ENCODE peak calls at places on chromosome 9, in four cellular contexts. S is upper lobe of right lung, G is dorsolateral prefrontal cortex, E is fibroblast of the aortic adventitia. P is an unnamed sample.
A peak's percentile ranks its signal among the peaks of the same experiment; 100 is the strongest.

GRCh38 chr9:15909297-15909696 is 356.5 kb downstream of the CCDC171 start:
- DNase-seq in S (no peak), G (no peak), E (peak; percentile 91), P (peak; percentile 85)

GRCh38 chr9:36158917-36159316 is 10.3 kb upstream of the CCIN start:
- DNase-seq in S (no peak), G (no peak), E (peak; percentile 67), P (peak; percentile 45)

GRCh38 chr9:115739096-115739875 is 414.3 kb upstream of the PAPPA start:
- DNase-seq in S (no peak), G (no peak), E (peak; percentile 27), P (peak; percentile 40)

GRCh38 chr9:79195904-79196303 is 375.9 kb upstream of the TLE4 start:
- DNase-seq in S (no peak), G (no peak), E (peak; percentile 88), P (peak; percentile 86)

GRCh38 chr9:109113892-109114609 is 5.7 kb downstream of the TMEM245 start:
- DNase-seq in S (no peak), G (no peak), E (no peak), P (no peak)

GRCh38 chr9:80699551-80699998 is 989.8 kb downstream of the TLE1 start:
- DNase-seq in S (no peak), G (no peak), E (peak; percentile 63), P (peak; percentile 20)

GRCh38 chr9:18060304-18060934 is 413.5 kb upstream of the ADAMTSL1 start:
- DNase-seq in S (no peak), G (no peak), E (no peak), P (no peak)

GRCh38 chr9:4740373-4740622 is 704 bp downstream of the AK3 start:
- DNase-seq in S (no peak), G (no peak), E (no peak), P (no peak)

GRCh38 chr9:36258989-36259315 is 704 bp upstream of the GNE start:
- DNase-seq in S (no peak), G (no peak), E (no peak), P (peak; percentile 25)

GRCh38 chr9:126519660-126520425 is 93.9 kb upstream of the LMX1B start:
- DNase-seq in S (no peak), G (no peak), E (no peak), P (no peak)

GRCh38 chr9:21334603-21334968 is 618 bp downstream of the KLHL9 start:
- DNase-seq in S (no peak), G (no peak), E (peak; percentile 42), P (peak; percentile 35)

GRCh38 chr9:113520109-113520642 is 56.6 kb downstream of the RGS3 start:
- DNase-seq in S (no peak), G (no peak), E (no peak), P (no peak)

GRCh38 chr9:89879711-89880110 is 274.9 kb downstream of the GADD45G start:
- DNase-seq in S (peak; percentile 42), G (no peak), E (peak; percentile 11), P (no peak)

GRCh38 chr9:86944974-86945867 is 2.1 kb downstream of the GAS1 start:
- DNase-seq in S (no peak), G (peak; percentile 20), E (peak; percentile 45), P (peak; percentile 42)

GRCh38 chr9:38422555-38423245 is 1.6 kb downstream of the IGFBPL1 start:
- DNase-seq in S (no peak), G (no peak), E (no peak), P (no peak)

GRCh38 chr9:10274983-10275382 is 337.8 kb downstream of the PTPRD start:
- DNase-seq in S (no peak), G (no peak), E (peak; percentile 2), P (no peak)

GRCh38 chr9:16025627-16026026 is 472.8 kb downstream of the CCDC171 start:
- DNase-seq in S (no peak), G (no peak), E (no peak), P (no peak)

GRCh38 chr9:12141422-12141821 is 551.8 kb upstream of the TYRP1 start:
- DNase-seq in S (no peak), G (no peak), E (no peak), P (no peak)

GRCh38 chr9:133731876-133732321 is 6.3 kb downstream of the SARDH start:
- DNase-seq in S (peak; percentile 48), G (peak; percentile 14), E (peak; percentile 21), P (peak; percentile 25)

GRCh38 chr9:78131969-78132687 is 100.5 kb upstream of the GNAQ start:
- DNase-seq in S (no peak), G (no peak), E (no peak), P (no peak)

GRCh38 chr9:100465765-100466164 is 7.2 kb upstream of the TMEFF1 start:
- DNase-seq in S (no peak), G (no peak), E (no peak), P (no peak)

GRCh38 chr9:37801287-37801850 is 772 bp downstream of the DCAF10 start:
- DNase-seq in S (peak; percentile 76), G (no peak), E (peak; percentile 8), P (peak; percentile 9)

GRCh38 chr9:84235516-84235915 is 105.0 kb downstream of the SLC28A3 start:
- DNase-seq in S (no peak), G (no peak), E (no peak), P (no peak)

GRCh38 chr9:91951944-91952520 is 2.0 kb upstream of the ROR2 start:
- DNase-seq in S (no peak), G (no peak), E (peak; percentile 57), P (peak; percentile 60)

GRCh38 chr9:91117959-91118651 is 243.6 kb downstream of the AUH start:
- DNase-seq in S (peak; percentile 98), G (peak; percentile 41), E (peak; percentile 83), P (peak; percentile 86)

GRCh38 chr9:21994526-21994995 is at the start of gene CDKN2B-AS1:
- DNase-seq in S (peak; percentile 78), G (no peak), E (no peak), P (peak; percentile 62)

GRCh38 chr9:87556821-87557220 is 59.2 kb downstream of the DAPK1 start:
- DNase-seq in S (no peak), G (no peak), E (no peak), P (no peak)

GRCh38 chr9:19642256-19642655 is 146.6 kb downstream of the SLC24A2 start:
- DNase-seq in S (no peak), G (peak; percentile 46), E (peak; percentile 2), P (no peak)

GRCh38 chr9:86902606-86903460 is 44.5 kb downstream of the GAS1 start:
- DNase-seq in S (no peak), G (no peak), E (no peak), P (no peak)

GRCh38 chr9:110579763-110580255 is 268 bp upstream of the SVEP1 start:
- DNase-seq in S (no peak), G (no peak), E (peak; percentile 95), P (peak; percentile 96)

GRCh38 chr9:94918038-94918753 is 191.7 kb downstream of the AOPEP start:
- DNase-seq in S (no peak), G (no peak), E (no peak), P (no peak)

GRCh38 chr9:5764130-5764868 is 68.6 kb downstream of the ERMP1 start:
- DNase-seq in S (no peak), G (no peak), E (no peak), P (no peak)

GRCh38 chr9:131382850-131383729 is 10.8 kb upstream of the PRRC2B start:
- DNase-seq in S (no peak), G (no peak), E (peak; percentile 75), P (peak; percentile 78)

GRCh38 chr9:131815971-131816873 is 76.3 kb upstream of the RAPGEF1 start:
- DNase-seq in S (no peak), G (no peak), E (peak; percentile 2), P (no peak)

GRCh38 chr9:101380295-101380694 is 4.5 kb downstream of the BAAT start:
- DNase-seq in S (no peak), G (no peak), E (no peak), P (no peak)

GRCh38 chr9:547309-547708 is 294.2 kb upstream of the DMRT1 start:
- DNase-seq in S (no peak), G (no peak), E (no peak), P (no peak)
- TF ChIP-seq CTCF in S (no peak), G (no peak), E (no peak), P (no peak)

GRCh38 chr9:71763752-71764332 is 4.5 kb downstream of the CEMIP2 start:
- DNase-seq in S (no peak), G (no peak), E (peak; percentile 48), P (peak; percentile 86)
- H3K4me3 ChIP-seq in S (peak overlapping the region; percentile 83), G (no peak overlapping the region), E (no peak overlapping the region), P (peak overlapping the region; percentile 1)

GRCh38 chr9:71637433-71637832 is 130.9 kb downstream of the CEMIP2 start:
- DNase-seq in S (no peak), G (no peak), E (no peak), P (no peak)

GRCh38 chr9:71636143-71636839 is 132.0 kb downstream of the CEMIP2 start:
- DNase-seq in S (no peak), G (no peak), E (no peak), P (no peak)

GRCh38 chr9:71632771-71633170 is 135.5 kb downstream of the CEMIP2 start:
- DNase-seq in S (no peak), G (no peak), E (no peak), P (no peak)

GRCh38 chr9:71637926-71638325 is 130.4 kb downstream of the CEMIP2 start:
- DNase-seq in S (no peak), G (no peak), E (no peak), P (no peak)

DNA sequence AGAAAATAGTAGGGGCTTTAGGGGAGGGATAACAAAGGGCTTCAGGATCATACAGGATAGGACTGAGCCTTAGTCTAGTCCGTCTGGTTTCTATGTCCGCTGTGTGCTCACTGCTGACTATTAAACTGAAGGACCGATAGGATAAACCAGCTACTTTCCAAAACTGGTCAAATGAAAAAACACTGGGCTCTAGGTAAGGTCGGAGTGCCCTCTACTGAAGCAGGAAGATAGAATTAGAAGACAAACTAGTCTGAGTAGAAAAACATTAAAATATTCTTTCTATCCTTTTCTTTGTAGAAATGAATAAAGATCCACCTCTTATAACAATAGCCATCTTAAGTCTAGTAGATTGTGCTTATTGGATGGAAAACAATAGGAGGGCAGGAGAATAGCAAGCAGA is 133.6 kb downstream of the CEMIP2 start:
- DNase-seq in S (no peak), G (no peak), E (no peak), P (no peak)
- TF ChIP-seq CTCF in S (no peak), G (no peak), E (no peak), P (no peak)

DNA sequence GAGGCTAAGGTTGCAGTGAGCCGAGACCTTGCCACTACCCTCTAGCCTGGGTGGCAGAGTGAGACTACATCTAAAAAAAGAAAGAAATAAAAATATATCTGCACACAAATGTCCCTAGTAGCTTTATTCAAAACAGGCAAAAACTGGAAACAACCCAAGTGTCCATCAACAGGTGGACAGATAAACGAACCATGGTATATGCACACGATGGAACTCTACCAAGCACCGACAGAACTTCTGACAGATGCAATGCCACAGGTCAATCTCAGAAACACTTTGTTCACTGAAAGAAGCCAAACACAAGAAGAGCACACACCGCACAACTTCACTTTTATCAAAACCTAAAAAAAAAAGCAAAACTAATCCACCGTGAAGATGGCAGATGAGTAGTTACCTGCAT is 30.4 kb downstream of the CAMSAP1 start:
- DNase-seq in S (no peak), G (no peak), E (no peak), P (no peak)
- H3K4me3 ChIP-seq in S (no peak overlapping the region), G (no peak overlapping the region), E (no peak overlapping the region), P (no peak overlapping the region)

GRCh38 chr9:121651014-121651294 is 480 bp upstream of the DAB2IP start:
- DNase-seq in S (no peak), G (no peak), E (no peak), P (no peak)
- TF ChIP-seq CTCF in S (no peak), G (no peak), E (no peak), P (no peak)

P was measured in AG10803.